ENCODE peak calls at places on chromosomes 6 and 20, in eight cellular contexts. N, B, G, C, W, L, O and V are unnamed samples.
A peak's percentile ranks its signal among the peaks of the same experiment; 100 is the strongest.

GRCh38 chr6:128139519-128139918 is 238.7 kb upstream of the THEMIS start:
- DNase-seq in L (no peak), C (no peak), B (no peak), W (no peak), O (no peak), G (no peak), N (no peak), V (peak; percentile 43)

GRCh38 chr6:90286884-90287488 is 9.7 kb downstream of the BACH2 start:
- DNase-seq in B (peak; percentile 43), L (peak; percentile 86), W (peak; percentile 62), N (no peak), O (peak; percentile 16), G (no peak), C (no peak), V (no peak)

GRCh38 chr20:38724603-38725457 is 544 bp downstream of the SLC32A1 start:
- DNase-seq in O (peak; percentile 30), C (no peak), W (no peak), B (no peak), L (no peak), N (no peak), G (no peak), V (no peak)

GRCh38 chr6:12605888-12606345 is 110.7 kb upstream of the PHACTR1 start:
- DNase-seq in G (peak; percentile 30), W (no peak), N (peak; percentile 5), L (peak; percentile 55), C (peak; percentile 52), B (peak; percentile 52), O (peak; percentile 38), V (no peak)

GRCh38 chr6:35216832-35217811 is 3.4 kb downstream of the SCUBE3 start:
- DNase-seq in B (no peak), O (peak; percentile 70), C (no peak), L (no peak), N (no peak), G (no peak), W (no peak), V (no peak)

GRCh38 chr20:43409041-43409913 is 48.4 kb upstream of the SRSF6 start:
- DNase-seq in O (peak; percentile 23), L (peak; percentile 21), N (no peak), G (no peak), C (peak; percentile 19), W (no peak), B (peak; percentile 10), V (no peak)

GRCh38 chr6:155499574-155499973 is 43.9 kb upstream of the NOX3 start:
- DNase-seq in W (no peak), G (no peak), B (no peak), O (no peak), C (no peak), N (no peak), L (no peak), V (no peak)

GRCh38 chr20:53510266-53510665 is 83.4 kb downstream of the ZNF217 start:
- DNase-seq in G (no peak), L (no peak), C (no peak), B (no peak), W (no peak), N (no peak), O (no peak), V (no peak)

GRCh38 chr20:36591854-36592641 is 13.5 kb upstream of the RAB5IF start:
- DNase-seq in L (peak; percentile 68), B (no peak), W (peak; percentile 56), C (no peak), N (peak; percentile 53), O (peak; percentile 49), G (no peak), V (no peak)

GRCh38 chr6:80433010-80433665 is 326.7 kb downstream of the BCKDHB start:
- DNase-seq in B (no peak), G (peak; percentile 22), N (no peak), L (no peak), C (no peak), W (no peak), O (no peak), V (no peak)

GRCh38 chr6:34581561-34581920 is 25.4 kb upstream of the SPDEF start:
- DNase-seq in G (no peak), B (no peak), O (no peak), W (no peak), C (no peak), L (no peak), N (no peak), V (no peak)

GRCh38 chr20:44692932-44693476 is 22.2 kb upstream of the CCN5 start:
- DNase-seq in W (no peak), L (no peak), O (no peak), C (no peak), G (peak; percentile 84), B (no peak), N (no peak), V (peak; percentile 97)

GRCh38 chr6:106883808-106884262 is 90.7 kb downstream of the CD24 start:
- DNase-seq in B (no peak), L (no peak), O (peak; percentile 38), C (peak; percentile 15), W (no peak), N (no peak), G (no peak), V (no peak)

GRCh38 chr6:23633986-23634385 is 492.0 kb upstream of the NRSN1 start:
- DNase-seq in C (peak; percentile 65), O (peak; percentile 98), W (no peak), G (no peak), L (no peak), B (peak; percentile 16), N (no peak), V (no peak)

GRCh38 chr20:1370548-1371110 is 22.2 kb downstream of the FKBP1A start:
- DNase-seq in O (no peak), C (no peak), W (no peak), N (no peak), B (no peak), G (no peak), L (no peak), V (peak; percentile 52)

GRCh38 chr6:154852700-154853099 is 119.5 kb downstream of the SCAF8 start:
- DNase-seq in O (no peak), N (no peak), G (no peak), C (no peak), B (no peak), W (no peak), L (no peak), V (no peak)